ENCODE peak calls at places on chromosomes 2 and 18, in five cellular contexts. O is H1, G is A549, U is HCT116, I is endothelial cell of umbilical vein. R is an unnamed sample.

GRCh38 chr2:240227538-240228428 is 87.3 kb upstream of the OTOS start:
- DNase-seq in O (no peak), U (no peak), I (no peak), G (no peak), R (no peak)

GRCh38 chr18:31500161-31500688 is 2.2 kb downstream of the DSG2 start:
- DNase-seq in U (no peak), G (no peak), I (no peak), O (no peak), R (peak)

GRCh38 chr2:230885467-230886130 is 20.9 kb downstream of the ITM2C start:
- DNase-seq in I (no peak), O (peak), G (no peak), U (no peak), R (peak)

GRCh38 chr2:218671654-218672566 is at the start of the genes RNF25 and STK36:
- DNase-seq in G (peak), U (peak), O (peak), I (peak), R (peak)

GRCh38 chr18:60543646-60544045 is 171.1 kb upstream of the MC4R start:
- DNase-seq in O (no peak), I (no peak), U (no peak), G (no peak), R (no peak)

GRCh38 chr2:115549731-115550130 is 1107.3 kb downstream of the DPP10 start:
- DNase-seq in O (no peak), U (no peak), G (no peak), I (no peak), R (no peak)

GRCh38 chr18:50203801-50204604 is 9.1 kb upstream of the MYO5B start:
- DNase-seq in O (peak), I (peak), G (peak), U (peak), R (peak)

GRCh38 chr2:86295071-86295470 is 42.4 kb downstream of the REEP1 start:
- DNase-seq in U (no peak), O (no peak), G (no peak), I (no peak), R (no peak)

GRCh38 chr2:149800624-149801220 is 213.1 kb upstream of the MMADHC start:
- DNase-seq in G (no peak), U (no peak), I (no peak), O (no peak), R (no peak)

DNA sequence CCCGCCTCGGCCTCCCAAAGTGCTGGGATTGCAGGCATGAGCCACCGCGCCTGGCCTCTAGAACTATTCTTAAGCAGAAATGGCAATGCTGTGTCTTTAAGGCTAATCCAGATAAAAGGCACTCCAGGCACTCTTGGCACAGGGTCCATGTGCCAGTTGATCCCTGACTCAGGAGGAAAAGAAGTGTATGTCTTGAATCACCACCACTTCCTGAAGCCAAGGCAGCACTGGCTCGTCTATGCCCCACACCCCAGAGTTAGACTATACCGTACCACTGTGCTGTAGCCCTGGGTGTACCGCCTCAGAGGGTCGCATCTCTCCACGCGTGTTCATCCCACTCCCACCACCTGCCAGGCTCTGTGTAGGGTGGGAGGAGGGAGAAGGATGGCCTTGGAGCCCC is 9.0 kb downstream of the TNFRSF11A start:
- DNase-seq in I (peak), U (no peak), G (peak), O (peak), R (no peak)
- H3K4me3 ChIP-seq in I (no peak), U (no peak), G (no peak), O (no peak), R (no peak)

GRCh38 chr2:11127791-11128190 is 27.5 kb upstream of the SLC66A3 start:
- DNase-seq in I (no peak), U (no peak), O (no peak), G (no peak), R (no peak)

GRCh38 chr2:11132036-11132671 is 23.1 kb upstream of the SLC66A3 start:
- DNase-seq in U (no peak), I (no peak), G (no peak), O (no peak), R (no peak)

GRCh38 chr2:11131166-11131920 is 23.9 kb upstream of the SLC66A3 start:
- DNase-seq in G (no peak), O (no peak), U (no peak), I (no peak), R (no peak)

GRCh38 chr2:11128258-11128951 is 26.9 kb upstream of the SLC66A3 start:
- DNase-seq in O (no peak), G (no peak), U (no peak), I (peak), R (no peak)

GRCh38 chr2:11129598-11130449 is 25.4 kb upstream of the SLC66A3 start:
- DNase-seq in U (peak), O (peak), G (peak), I (no peak), R (peak)
- TF ChIP-seq POLR2A in U (no peak), O (no peak), G (no peak), I (no peak), R (no peak)

DNA sequence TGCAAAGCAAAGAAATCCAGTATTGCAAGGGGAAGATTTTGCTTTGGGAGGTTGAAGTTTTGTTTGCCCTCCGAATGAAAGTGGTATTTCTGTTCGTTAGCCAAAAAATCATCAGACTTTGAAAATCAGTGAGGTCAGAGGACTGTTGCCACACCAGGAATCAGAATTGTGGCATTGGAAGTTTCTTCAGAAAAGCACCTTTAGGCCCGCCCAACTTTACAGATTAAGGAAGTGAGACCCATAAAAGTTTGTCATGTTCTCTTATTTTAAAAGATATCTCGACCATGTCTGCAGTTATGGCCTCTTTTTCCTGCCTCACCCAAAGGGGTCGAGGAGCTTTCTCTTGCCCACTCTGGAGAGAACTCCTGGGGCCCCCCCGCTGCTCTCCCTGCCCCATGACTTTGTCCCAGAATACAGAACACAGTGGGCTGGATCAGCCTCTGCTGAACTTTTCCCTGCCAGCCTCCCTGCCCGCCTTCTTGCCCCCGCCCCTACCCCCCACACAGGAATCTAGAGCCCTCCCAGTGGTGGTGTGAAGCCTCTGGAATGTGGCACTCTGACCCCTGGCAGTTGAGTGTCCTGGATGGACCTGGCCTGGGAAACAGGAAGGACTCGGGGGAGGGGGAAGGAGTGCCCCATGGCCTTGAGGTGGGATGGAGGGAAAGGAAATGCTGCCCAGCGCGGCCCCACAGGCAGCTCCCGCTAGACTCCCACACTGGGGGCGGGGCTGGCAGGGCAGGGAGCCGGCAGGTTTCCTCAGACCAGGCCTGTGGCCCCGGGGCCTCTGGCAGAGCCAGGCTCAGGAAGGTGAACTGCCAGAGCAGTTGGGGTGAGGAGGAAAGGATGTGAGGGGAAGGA is 25.3 kb downstream of the CRIM1 start:
- DNase-seq in I (peak), O (peak), U (no peak), G (peak), R (no peak)
- TF ChIP-seq MAX in I (no peak), O (no peak), U (no peak), G (peak), R (no peak)

DNA sequence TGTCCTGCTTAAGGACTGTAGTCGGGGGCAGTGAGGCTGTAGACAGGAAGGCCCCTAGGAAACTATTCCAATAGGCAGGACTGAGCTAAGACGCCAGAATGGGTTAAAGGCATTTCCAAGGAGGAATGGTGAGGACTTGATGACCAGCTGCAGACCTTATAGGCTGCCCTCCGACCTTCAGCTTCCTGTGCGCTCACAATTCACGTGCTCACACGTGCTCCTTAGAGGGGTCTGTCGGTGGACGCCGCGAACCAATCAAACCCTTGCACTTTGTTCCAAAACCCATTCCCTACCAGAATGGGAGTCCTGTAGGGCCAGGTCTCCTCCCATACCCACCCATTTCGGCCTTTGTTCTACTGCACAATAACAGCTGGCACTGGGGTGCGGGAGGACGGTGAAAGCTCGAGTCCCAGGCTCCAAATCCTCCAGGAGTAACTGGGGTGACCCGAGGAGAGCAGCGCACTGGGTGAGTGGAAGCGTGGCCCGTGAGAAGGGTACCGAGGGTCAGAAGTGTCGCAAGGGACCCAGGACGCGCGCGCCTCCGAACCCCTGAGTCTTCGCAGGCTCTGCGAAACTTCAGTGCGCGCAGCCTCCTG is 12.9 kb downstream of the SIX3 start:
- DNase-seq in G (no peak), U (no peak), O (no peak), I (no peak), R (no peak)
- H3K4me3 ChIP-seq in G (no peak), U (no peak), O (peak), I (no peak), R (no peak)

GRCh38 chr2:21038403-21039073 is 5.3 kb downstream of the APOB start:
- DNase-seq in O (no peak), I (peak), G (no peak), U (no peak), R (no peak)

GRCh38 chr2:21035974-21036707 is 7.7 kb downstream of the APOB start:
- DNase-seq in U (no peak), O (no peak), G (no peak), I (no peak), R (no peak)

GRCh38 chr2:21037671-21038108 is 6.2 kb downstream of the APOB start:
- DNase-seq in G (no peak), U (no peak), I (no peak), O (no peak), R (no peak)

GRCh38 chr2:21035282-21035973 is 8.4 kb downstream of the APOB start:
- DNase-seq in I (no peak), G (no peak), O (no peak), U (no peak), R (no peak)

DNA sequence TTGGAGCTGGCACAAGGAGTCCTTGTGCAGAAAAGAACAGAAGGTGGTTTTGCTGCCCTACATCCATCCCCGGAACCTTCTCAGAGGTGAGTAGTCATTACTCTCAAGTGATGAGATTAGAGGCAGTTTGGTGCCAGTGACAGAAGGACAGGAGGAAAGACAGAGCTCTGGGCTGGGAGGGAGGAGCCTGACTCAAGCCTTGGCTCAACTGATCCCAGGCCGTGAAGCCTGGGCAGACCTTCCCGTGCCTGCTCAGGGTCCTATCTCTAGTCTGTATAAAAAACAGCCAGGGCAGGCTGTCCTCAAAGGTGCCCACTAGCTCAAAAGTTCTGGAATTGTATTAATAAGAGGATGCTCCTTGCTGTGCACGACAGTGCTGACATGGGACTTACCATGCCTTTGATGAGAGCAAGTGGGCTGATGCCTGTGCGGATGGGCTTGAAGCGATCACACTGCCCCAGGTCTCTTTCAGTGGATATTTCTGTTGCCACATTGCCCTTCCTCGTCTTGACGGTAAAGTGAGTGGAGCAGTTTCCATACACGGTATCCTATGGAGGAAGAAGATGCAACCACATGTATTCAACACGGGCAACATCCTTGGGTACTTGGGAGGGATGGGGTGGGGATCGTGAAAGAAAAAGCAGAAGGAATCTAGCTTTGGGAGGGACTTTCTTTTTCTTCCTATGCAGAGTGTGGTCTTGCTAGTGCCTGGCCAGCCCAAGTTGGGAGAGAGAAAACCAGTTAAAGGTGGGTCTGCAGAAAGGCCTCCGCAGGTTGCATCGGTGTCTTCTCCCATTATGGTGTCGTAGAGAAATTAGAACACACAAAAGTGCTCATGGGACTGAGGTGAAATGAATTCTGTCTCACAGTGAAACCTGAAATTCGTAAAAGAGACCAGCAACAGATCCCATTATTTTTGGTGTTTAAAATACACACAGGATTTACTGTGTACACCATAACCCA is 6.9 kb downstream of the APOB start:
- DNase-seq in I (no peak), G (no peak), U (no peak), O (no peak), R (no peak)
- TF ChIP-seq POLR2A in I (no peak), G (no peak), U (no peak), O (no peak), R (no peak)

GRCh38 chr2:154439156-154439555 is 259.3 kb upstream of the KCNJ3 start:
- DNase-seq in I (no peak), O (no peak), G (no peak), U (no peak), R (no peak)
- TF ChIP-seq MAX in I (no peak), O (no peak), G (no peak), U (no peak), R (no peak)

DNA sequence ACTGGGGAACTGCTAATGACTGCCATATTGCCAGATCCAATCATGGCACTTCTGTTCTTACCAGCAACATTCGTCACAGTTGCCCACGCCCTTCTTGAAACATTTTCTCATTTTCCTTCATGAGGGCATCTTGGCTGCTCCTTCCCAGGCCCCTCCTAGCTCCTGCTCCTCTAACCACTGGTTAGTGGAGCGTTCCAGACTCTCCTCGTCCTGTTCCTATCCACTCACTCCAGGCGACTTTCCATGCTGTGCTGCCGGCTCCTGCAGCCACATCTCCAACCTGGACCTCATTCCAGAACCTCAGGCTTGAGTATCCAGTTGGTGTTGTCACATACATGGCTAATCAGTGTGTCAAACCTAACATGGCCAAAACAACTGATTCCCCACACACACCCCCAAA is 1.3 kb upstream of the ADI1 start:
- DNase-seq in I (no peak), O (no peak), U (no peak), G (no peak), R (no peak)
- H3K4me3 ChIP-seq in I (no peak), O (no peak), U (peak), G (no peak), R (peak)

GRCh38 chr2:32788106-32788505 is 158.6 kb upstream of the LTBP1 start:
- DNase-seq in O (no peak), G (no peak), U (no peak), I (peak), R (no peak)

GRCh38 chr2:32787207-32787606 is 159.4 kb downstream of the TTC27 start:
- DNase-seq in O (no peak), I (no peak), G (no peak), U (no peak), R (no peak)

GRCh38 chr2:32780961-32781360 is 153.1 kb downstream of the TTC27 start:
- DNase-seq in I (no peak), U (no peak), G (no peak), O (no peak), R (no peak)

GRCh38 chr2:32783933-32784332 is 156.1 kb downstream of the TTC27 start:
- DNase-seq in I (no peak), G (no peak), U (no peak), O (no peak), R (no peak)

GRCh38 chr2:32783468-32783867 is 155.6 kb downstream of the TTC27 start:
- DNase-seq in G (no peak), I (peak), U (no peak), O (no peak), R (no peak)
- TF ChIP-seq POLR2A in G (no peak), I (no peak), U (no peak), O (no peak), R (no peak)